ENCODE peak calls at places on chromosomes 1 and 21, in five cellular contexts. S is sciatic nerve; N is CD8-positive, alpha-beta memory T cell; P is fibroblast of mammary gland; R is NCI-H1417. A is an unnamed sample.
A peak's percentile ranks its signal among the peaks of the same experiment; 100 is the strongest.

GRCh38 chr1:192805832-192806323 is 3.0 kb upstream of the RGS2 start:
- DNase-seq in S (no peak), N (peak; percentile 79), P (peak; percentile 96), R (peak; percentile 15), A (no peak)

GRCh38 chr1:35448344-35448801 is 108.8 kb downstream of the KIAA0319L start:
- DNase-seq in S (no peak), N (no peak), P (peak; percentile 99), R (no peak), A (no peak)

GRCh38 chr1:14949836-14950674 is 203.5 kb upstream of the TMEM51 start:
- DNase-seq in S (no peak), N (no peak), P (no peak), R (no peak), A (no peak)

GRCh38 chr1:34792868-34793727 is at the start of gene GJA4:
- DNase-seq in S (no peak), N (no peak), P (no peak), R (no peak), A (no peak)

GRCh38 chr21:36437745-36438128 is 42.2 kb downstream of the CLDN14 start:
- DNase-seq in S (no peak), N (no peak), P (peak; percentile 91), R (no peak), A (no peak)

GRCh38 chr1:93666613-93667384 is 14.8 kb downstream of the BCAR3 start:
- DNase-seq in S (no peak), N (no peak), P (peak; percentile 39), R (peak; percentile 1), A (no peak)

GRCh38 chr1:229139320-229139719 is 131.6 kb upstream of the RAB4A start:
- DNase-seq in S (no peak), N (no peak), P (no peak), R (no peak), A (no peak)

GRCh38 chr21:43864806-43865470 is at the start of gene AGPAT3:
- DNase-seq in S (no peak), N (peak; percentile 24), P (no peak), R (peak; percentile 24), A (no peak)

GRCh38 chr21:34576043-34576466 is 38.9 kb downstream of the RCAN1 start:
- DNase-seq in S (no peak), N (no peak), P (peak; percentile 62), R (no peak), A (no peak)

A was measured in retina.